ENCODE peak calls at places on chromosomes 13 and 19, in five cellular contexts. H, O, R, C and A are unnamed samples.

GRCh38 chr19:14683439-14683838 is 6.4 kb upstream of the ZNF333 start:
- ATAC-seq in O (no peak), R (no peak), H (peak), C (no peak), A (peak)

GRCh38 chr13:50129923-50130685 is 114.9 kb downstream of the KCNRG start:
- ATAC-seq in R (no peak), O (no peak), H (no peak), C (peak), A (no peak)

GRCh38 chr13:35162420-35162819 is 220.3 kb downstream of the NBEA start:
- ATAC-seq in C (no peak), H (no peak), O (no peak), R (no peak), A (no peak)

GRCh38 chr19:2336528-2337328 is 8.2 kb downstream of the SPPL2B start:
- ATAC-seq in C (no peak), O (no peak), H (no peak), R (no peak), A (no peak)

GRCh38 chr19:56877069-56877715 is 36.7 kb upstream of the PEG3 start:
- ATAC-seq in O (no peak), R (no peak), C (no peak), H (no peak), A (no peak)

GRCh38 chr19:12783849-12784393 is 7.4 kb upstream of the JUNB start:
- ATAC-seq in O (no peak), H (no peak), C (peak), R (no peak), A (peak)

GRCh38 chr13:71808708-71809107 is 58.3 kb downstream of the DACH1 start:
- ATAC-seq in O (no peak), H (no peak), R (no peak), C (no peak), A (no peak)

GRCh38 chr19:2636142-2636896 is 66.2 kb downstream of the GNG7 start:
- ATAC-seq in R (peak), C (peak), O (no peak), H (no peak), A (no peak)

GRCh38 chr13:36357692-36358091 is 11.5 kb upstream of the SPART start:
- ATAC-seq in R (no peak), H (no peak), C (no peak), O (no peak), A (no peak)

GRCh38 chr13:83879431-83880171 is 2.7 kb downstream of the SLITRK1 start:
- ATAC-seq in O (no peak), C (no peak), H (no peak), R (no peak), A (no peak)

GRCh38 chr13:29513981-29514719 is 81.3 kb downstream of the SLC7A1 start:
- ATAC-seq in H (no peak), O (no peak), C (no peak), R (no peak), A (peak)

GRCh38 chr19:42149447-42150202 is 17.4 kb upstream of the POU2F2 start:
- ATAC-seq in H (no peak), O (no peak), C (no peak), R (no peak), A (no peak)

GRCh38 chr13:100751826-100752225 is 77.2 kb upstream of the TMTC4 start:
- ATAC-seq in C (peak), R (no peak), O (no peak), H (no peak), A (no peak)

GRCh38 chr13:89324582-89324981 is 1653.4 kb downstream of the SLITRK5 start:
- ATAC-seq in O (no peak), H (no peak), R (no peak), C (no peak), A (no peak)

GRCh38 chr19:16335226-16335625 is 10.6 kb downstream of the KLF2 start:
- ATAC-seq in H (no peak), C (no peak), R (no peak), O (no peak), A (no peak)

GRCh38 chr13:37109080-37109678 is 3.7 kb upstream of the CSNK1A1L start:
- ATAC-seq in H (no peak), C (no peak), O (no peak), R (no peak), A (no peak)

GRCh38 chr19:2235396-2236284 is 489 bp downstream of the PLEKHJ1 start:
- ATAC-seq in R (peak), C (peak), H (no peak), O (no peak), A (peak)